ENCODE peak calls at places on chromosomes 11 and 22, in six cellular contexts. J, O, Y, M, C and B are unnamed samples.

GRCh38 chr11:2390871-2391662 is 9.5 kb upstream of the TSSC4 start:
- DNase-seq in J (no peak), O (peak), Y (no peak), M (no peak), C (no peak), B (peak)

GRCh38 chr11:75561426-75562047 is 516 bp upstream of the SERPINH1 start:
- DNase-seq in J (no peak), O (no peak), Y (no peak), M (no peak), C (no peak), B (no peak)

GRCh38 chr11:46001427-46002049 is 79.1 kb downstream of the LARGE2 start:
- DNase-seq in J (no peak), O (no peak), Y (peak), M (no peak), C (no peak), B (peak)

GRCh38 chr11:61079416-61080150 is 22.7 kb upstream of the CD5 start:
- DNase-seq in J (no peak), O (no peak), Y (no peak), M (no peak), C (no peak), B (no peak)

GRCh38 chr22:17918840-17919239 is 105.5 kb downstream of the MICAL3 start:
- DNase-seq in J (no peak), O (peak), Y (no peak), M (no peak), C (no peak), B (no peak)

GRCh38 chr11:115501895-115502589 is 2.2 kb downstream of the CADM1 start:
- DNase-seq in J (no peak), O (peak), Y (peak), M (no peak), C (no peak), B (no peak)

GRCh38 chr11:78469905-78470304 is 52.3 kb upstream of the GAB2 start:
- DNase-seq in J (no peak), O (no peak), Y (no peak), M (no peak), C (no peak), B (no peak)

GRCh38 chr11:76665172-76665571 is 5.4 kb downstream of the LRRC32 start:
- DNase-seq in J (no peak), O (no peak), Y (no peak), M (no peak), C (no peak), B (no peak)

GRCh38 chr11:116406042-116406441 is 366.7 kb downstream of the BUD13 start:
- DNase-seq in J (no peak), O (peak), Y (no peak), M (no peak), C (no peak), B (no peak)

GRCh38 chr22:27213291-27213690 is 555.9 kb downstream of the MIAT start:
- DNase-seq in J (no peak), O (peak), Y (no peak), M (no peak), C (no peak), B (no peak)

GRCh38 chr11:7032692-7033091 is 12.4 kb downstream of the NLRP14 start:
- DNase-seq in J (no peak), O (no peak), Y (no peak), M (no peak), C (no peak), B (no peak)

GRCh38 chr11:118002010-118002540 is 15.9 kb downstream of the IL10RA start:
- DNase-seq in J (no peak), O (no peak), Y (no peak), M (no peak), C (no peak), B (no peak)

GRCh38 chr22:50282361-50283144 is 12.4 kb upstream of the MAPK11 start:
- DNase-seq in J (no peak), O (peak), Y (no peak), M (no peak), C (no peak), B (peak)